ENCODE peak calls at places on chromosome 2, in five cellular contexts. D, H, B, C and L are unnamed samples.

GRCh38 chr2:186307871-186308270 is 178.2 kb upstream of the ZC3H15 start:
- DNase-seq in D (no peak), H (no peak), B (no peak), C (no peak), L (no peak)

GRCh38 chr2:163401481-163401880 is 334.3 kb downstream of the FIGN start:
- DNase-seq in D (no peak), H (no peak), B (peak), C (no peak), L (no peak)

GRCh38 chr2:66577331-66578041 is 142.6 kb downstream of the MEIS1 start:
- DNase-seq in D (no peak), H (no peak), B (no peak), C (peak), L (no peak)

GRCh38 chr2:177537241-177537640 is 144.7 kb downstream of the AGPS start:
- DNase-seq in D (no peak), H (no peak), B (no peak), C (no peak), L (no peak)

GRCh38 chr2:137118140-137118539 is 352.8 kb downstream of the THSD7B start:
- DNase-seq in D (no peak), H (no peak), B (no peak), C (no peak), L (no peak)

GRCh38 chr2:145807978-145808377 is 1288.1 kb upstream of the ZEB2 start:
- DNase-seq in D (no peak), H (no peak), B (no peak), C (no peak), L (no peak)

GRCh38 chr2:71861186-71862160 is 286.2 kb downstream of the CYP26B1 start:
- DNase-seq in D (no peak), H (no peak), B (no peak), C (no peak), L (no peak)

GRCh38 chr2:133241231-133241575 is 327.1 kb downstream of the NCKAP5 start:
- DNase-seq in D (no peak), H (no peak), B (peak), C (no peak), L (no peak)

GRCh38 chr2:101986804-101987740 is 4.7 kb upstream of the IL1R2 start:
- DNase-seq in D (peak), H (no peak), B (no peak), C (no peak), L (peak)

GRCh38 chr2:238260879-238261278 is 21.0 kb upstream of the HES6 start:
- DNase-seq in D (no peak), H (no peak), B (no peak), C (no peak), L (no peak)

GRCh38 chr2:222518570-222519381 is 94.4 kb downstream of the SGPP2 start:
- DNase-seq in D (no peak), H (no peak), B (peak), C (no peak), L (no peak)

GRCh38 chr2:100876231-100876860 is 56.4 kb downstream of the NPAS2 start:
- DNase-seq in D (no peak), H (no peak), B (no peak), C (no peak), L (peak)

GRCh38 chr2:221347471-221347870 is 224.6 kb downstream of the EPHA4 start:
- DNase-seq in D (no peak), H (no peak), B (no peak), C (no peak), L (no peak)

GRCh38 chr2:239192975-239193374 is 207.8 kb downstream of the HDAC4 start:
- DNase-seq in D (no peak), H (peak), B (no peak), C (no peak), L (no peak)

GRCh38 chr2:158255257-158255656 is 153.6 kb downstream of the UPP2 start:
- DNase-seq in D (no peak), H (no peak), B (no peak), C (no peak), L (no peak)

GRCh38 chr2:105180491-105180972 is 61.0 kb upstream of the GPR45 start:
- DNase-seq in D (no peak), H (no peak), B (no peak), C (no peak), L (no peak)

GRCh38 chr2:183019718-183020442 is 18.4 kb downstream of the NCKAP1 start:
- DNase-seq in D (no peak), H (no peak), B (no peak), C (no peak), L (no peak)

GRCh38 chr2:199201539-199201938 is 256.2 kb downstream of the SATB2 start:
- DNase-seq in D (no peak), H (no peak), B (no peak), C (no peak), L (no peak)

GRCh38 chr2:199202964-199203363 is 254.8 kb downstream of the SATB2 start:
- DNase-seq in D (no peak), H (no peak), B (no peak), C (no peak), L (no peak)

GRCh38 chr2:199207011-199207410 is 250.7 kb downstream of the SATB2 start:
- DNase-seq in D (no peak), H (no peak), B (peak), C (no peak), L (no peak)

GRCh38 chr2:199206536-199206935 is 251.2 kb downstream of the SATB2 start:
- DNase-seq in D (no peak), H (no peak), B (no peak), C (no peak), L (no peak)
- H3K4me3 ChIP-seq in D (no peak), H (no peak), B (no peak), C (no peak), L (no peak)

GRCh38 chr2:69017876-69018275 is 4.9 kb downstream of the ANTXR1 start:
- DNase-seq in D (no peak), H (no peak), B (no peak), C (no peak), L (no peak)
- H3K4me3 ChIP-seq in D (no peak), H (no peak), B (no peak), C (peak), L (no peak)

GRCh38 chr2:96264086-96264485 is 1.7 kb downstream of the TMEM127 start:
- DNase-seq in D (no peak), H (no peak), B (no peak), C (no peak), L (no peak)
- H3K4me3 ChIP-seq in D (peak), H (no peak), B (peak), C (no peak), L (peak)

GRCh38 chr2:164839914-164840457 is 1.6 kb downstream of the COBLL1 start:
- DNase-seq in D (no peak), H (no peak), B (no peak), C (no peak), L (no peak)
- H3K4me3 ChIP-seq in D (no peak), H (peak), B (peak), C (peak), L (no peak)